ENCODE peak calls at places on chromosomes 2 and 18, in ten cellular contexts. O, S, W, J, Z, B, X, N, A and H are unnamed samples.

GRCh38 chr2:2026252-2026831 is 282.0 kb upstream of the PXDN start:
- DNase-seq in A (no peak), S (no peak), N (no peak), B (no peak), J (no peak), W (no peak), Z (no peak), O (no peak), X (no peak), H (no peak)

GRCh38 chr18:55522011-55522410 is 66.0 kb downstream of the TCF4 start:
- DNase-seq in S (peak), Z (peak), W (no peak), O (peak), J (no peak), A (peak), B (no peak), N (peak), X (no peak), H (peak)

GRCh38 chr18:77131652-77132368 is 773 bp downstream of the MBP start:
- DNase-seq in W (peak), Z (no peak), B (no peak), S (peak), X (no peak), A (peak), J (no peak), O (peak), N (no peak), H (peak)

GRCh38 chr2:119282966-119283511 is 59.4 kb downstream of the STEAP3 start:
- DNase-seq in X (no peak), N (no peak), A (no peak), B (no peak), J (no peak), Z (no peak), S (no peak), W (no peak), O (no peak), H (no peak)

GRCh38 chr18:47798366-47798765 is 132.1 kb downstream of the SMAD2 start:
- DNase-seq in O (no peak), S (no peak), A (no peak), J (no peak), Z (no peak), W (no peak), N (no peak), B (no peak), X (no peak), H (no peak)

GRCh38 chr2:95372845-95373244 is 29.7 kb upstream of the FAHD2A start:
- DNase-seq in B (no peak), S (no peak), N (no peak), X (no peak), A (no peak), W (no peak), Z (no peak), O (no peak), J (no peak), H (no peak)

GRCh38 chr2:161090401-161090800 is 69.8 kb upstream of the TANK start:
- DNase-seq in Z (no peak), N (no peak), X (no peak), W (no peak), S (no peak), B (no peak), A (peak), O (peak), J (no peak), H (peak)

GRCh38 chr18:34626404-34627137 is 83.5 kb upstream of the DTNA start:
- DNase-seq in W (no peak), N (peak), B (peak), J (peak), O (no peak), X (peak), A (no peak), S (no peak), Z (no peak), H (no peak)

GRCh38 chr2:149825473-149825872 is 237.9 kb upstream of the MMADHC start:
- DNase-seq in B (no peak), X (no peak), W (no peak), N (no peak), O (no peak), J (no peak), Z (no peak), S (no peak), A (no peak), H (no peak)

GRCh38 chr2:109513749-109514588 is 99.8 kb downstream of the SEPTIN10 start:
- DNase-seq in O (peak), N (peak), Z (no peak), J (peak), S (no peak), A (no peak), X (peak), W (no peak), B (peak), H (peak)

GRCh38 chr2:42961385-42961800 is 169.0 kb upstream of the HAAO start:
- DNase-seq in A (no peak), O (no peak), X (no peak), Z (no peak), W (no peak), B (no peak), S (peak), N (peak), J (peak), H (no peak)

GRCh38 chr2:102131564-102131963 is 11.0 kb upstream of the IL1R1 start:
- DNase-seq in N (no peak), O (no peak), X (no peak), B (no peak), A (no peak), S (no peak), Z (no peak), J (no peak), W (no peak), H (no peak)

GRCh38 chr18:31205273-31205672 is 42.6 kb upstream of the DSC1 start:
- DNase-seq in J (no peak), N (no peak), B (no peak), A (no peak), S (no peak), X (no peak), W (no peak), O (no peak), Z (no peak), H (no peak)

GRCh38 chr2:227347117-227347516 is 22.1 kb downstream of the MFF start:
- DNase-seq in B (no peak), J (no peak), S (no peak), Z (no peak), X (no peak), O (no peak), A (no peak), N (no peak), W (no peak), H (no peak)
- TF ChIP-seq CTCF in B (no peak), J (no peak), S (peak), Z (no peak), X (no peak), O (no peak), A (no peak), N (no peak), W (no peak), H (no peak)

DNA sequence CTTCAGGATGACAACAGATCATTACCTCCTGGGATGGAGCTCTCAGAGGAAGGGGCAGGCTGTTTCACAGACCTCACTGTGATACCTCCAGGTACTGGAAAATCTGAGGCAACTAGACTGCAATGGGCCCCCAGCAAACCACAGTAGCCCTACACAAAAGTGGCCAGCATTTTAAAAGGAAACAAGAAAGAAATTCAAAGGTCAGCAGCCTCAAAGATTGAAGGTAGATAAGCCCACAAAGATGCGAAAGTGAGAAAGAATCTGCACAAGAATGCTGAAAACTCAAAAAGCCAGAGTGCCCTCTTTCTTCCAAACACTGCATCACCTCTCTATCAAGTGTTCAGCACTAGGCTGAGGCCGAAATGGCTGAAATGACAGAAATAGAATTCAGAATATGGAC is 499.5 kb upstream of the CHAC2 start:
- DNase-seq in W (no peak), Z (no peak), S (peak), B (no peak), O (no peak), J (no peak), A (no peak), N (no peak), X (no peak), H (no peak)
- TF ChIP-seq CTCF in W (peak), Z (no peak), S (peak), B (no peak), O (no peak), J (no peak), A (no peak), N (no peak), X (peak), H (no peak)

DNA sequence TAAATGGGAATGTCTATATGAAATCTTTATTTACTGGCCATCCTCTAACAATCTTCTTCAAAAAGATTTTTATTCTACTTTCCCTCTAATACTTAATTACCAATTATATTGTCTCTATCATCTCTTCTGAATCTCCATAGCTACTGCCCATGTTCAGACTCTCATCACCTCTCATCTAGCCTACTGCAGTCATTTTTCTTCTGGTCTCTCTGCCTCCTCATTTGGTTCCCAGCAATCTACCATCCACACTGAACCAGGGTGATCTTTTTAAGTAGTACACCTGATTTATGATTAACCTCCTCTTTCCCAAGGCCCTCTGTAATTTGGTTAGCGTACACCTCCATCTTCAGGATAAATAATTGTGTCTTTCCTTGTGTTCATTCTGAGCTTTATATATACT is 57.6 kb downstream of the NCKAP1 start:
- DNase-seq in W (no peak), B (no peak), Z (no peak), J (no peak), X (no peak), S (no peak), O (no peak), A (no peak), N (no peak), H (no peak)
- TF ChIP-seq CTCF in W (no peak), B (no peak), Z (no peak), J (no peak), X (no peak), S (no peak), O (no peak), A (no peak), N (no peak), H (no peak)

GRCh38 chr2:205590759-205591158 is 91.5 kb upstream of the NRP2 start:
- DNase-seq in N (peak), X (no peak), S (no peak), A (no peak), Z (no peak), O (no peak), J (peak), B (peak), W (no peak), H (no peak)

GRCh38 chr2:205593891-205594290 is 88.4 kb upstream of the NRP2 start:
- DNase-seq in B (peak), S (no peak), Z (no peak), N (peak), W (no peak), A (no peak), X (no peak), J (no peak), O (no peak), H (no peak)

GRCh38 chr2:205596581-205596980 is 85.7 kb upstream of the NRP2 start:
- DNase-seq in J (no peak), W (no peak), S (no peak), B (no peak), A (no peak), Z (no peak), N (no peak), O (no peak), X (no peak), H (no peak)
- TF ChIP-seq CTCF in J (no peak), W (no peak), S (no peak), B (no peak), A (no peak), Z (no peak), N (no peak), O (no peak), X (no peak), H (no peak)